ENCODE peak calls at places on chromosomes 7 and 10, in four cellular contexts. K, B, A and G are unnamed samples.

GRCh38 chr10:11236234-11236633 is 218.6 kb downstream of the CELF2 start:
- DNase-seq in K (no peak), B (no peak), A (no peak), G (no peak)

GRCh38 chr10:126227762-126228134 is 160.5 kb downstream of the ADAM12 start:
- DNase-seq in K (no peak), B (peak; percentile 62), A (no peak), G (no peak)

GRCh38 chr7:22223841-22224240 is 133.1 kb downstream of the RAPGEF5 start:
- DNase-seq in K (no peak), B (no peak), A (no peak), G (no peak)

GRCh38 chr10:28715757-28716156 is 38.4 kb downstream of the BAMBI start:
- DNase-seq in K (no peak), B (no peak), A (no peak), G (no peak)

GRCh38 chr10:50992356-50992866 is 81.9 kb upstream of the PRKG1 start:
- DNase-seq in K (no peak), B (no peak), A (no peak), G (no peak)

GRCh38 chr7:142519077-142519789 is 230.0 kb upstream of the PRSS1 start:
- DNase-seq in K (no peak), B (no peak), A (no peak), G (no peak)

GRCh38 chr10:14519785-14520184 is 189.1 kb upstream of the FRMD4A start:
- DNase-seq in K (no peak), B (no peak), A (no peak), G (no peak)

GRCh38 chr10:92830478-92831389 is 17.6 kb upstream of the EXOC6 start:
- DNase-seq in K (no peak), B (no peak), A (no peak), G (no peak)

GRCh38 chr10:34397324-34397723 is 417.8 kb downstream of the PARD3 start:
- DNase-seq in K (no peak), B (no peak), A (no peak), G (no peak)

GRCh38 chr7:42603496-42603895 is 308.4 kb downstream of the C7orf25 start:
- DNase-seq in K (no peak), B (no peak), A (no peak), G (no peak)

GRCh38 chr7:137302075-137302474 is 41.5 kb downstream of the PTN start:
- DNase-seq in K (no peak), B (no peak), A (no peak), G (no peak)

GRCh38 chr10:125213541-125214282 is 53.3 kb upstream of the CTBP2 start:
- DNase-seq in K (no peak), B (peak; percentile 11), A (no peak), G (no peak)

GRCh38 chr10:125212150-125212809 is 51.9 kb upstream of the CTBP2 start:
- DNase-seq in K (no peak), B (no peak), A (no peak), G (no peak)

GRCh38 chr10:125208854-125209545 is 48.6 kb upstream of the CTBP2 start:
- DNase-seq in K (no peak), B (no peak), A (no peak), G (no peak)

GRCh38 chr10:125206618-125207017 is 46.3 kb upstream of the CTBP2 start:
- DNase-seq in K (no peak), B (no peak), A (no peak), G (no peak)

GRCh38 chr10:125209591-125210373 is 49.4 kb upstream of the CTBP2 start:
- DNase-seq in K (no peak), B (peak; percentile 11), A (no peak), G (no peak)
- H3K27ac ChIP-seq in K (no peak overlapping the region), B (peak overlapping the region; percentile 19), A (no peak overlapping the region), G (no peak overlapping the region)

DNA sequence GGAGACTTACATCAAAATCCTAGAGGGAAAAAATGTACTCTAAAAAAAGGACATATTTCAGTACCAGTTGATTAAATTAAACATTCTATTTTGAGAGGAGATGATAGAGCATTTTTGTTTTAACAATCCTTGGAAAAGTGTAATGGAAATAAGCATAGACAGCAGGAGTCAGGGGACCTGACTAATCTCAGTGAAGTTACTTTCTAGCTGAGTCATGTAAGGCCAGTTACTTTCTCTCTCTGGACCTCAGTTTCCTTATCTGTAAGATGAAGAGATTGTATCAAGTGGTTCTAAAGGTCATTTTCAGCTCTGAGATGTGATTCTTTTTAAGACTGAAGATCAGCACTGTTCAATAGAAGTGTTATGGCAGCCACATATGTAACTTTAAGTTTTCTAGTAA is 44.1 kb downstream of the VTI1A start:
- DNase-seq in K (no peak), B (no peak), A (no peak), G (no peak)
- H3K27ac ChIP-seq in K (no peak overlapping the region), B (no peak overlapping the region), A (no peak overlapping the region), G (no peak overlapping the region)

GRCh38 chr7:134078991-134079390 is 48.1 kb upstream of the LRGUK start:
- DNase-seq in K (no peak), B (no peak), A (no peak), G (no peak)
- H3K27ac ChIP-seq in K (no peak overlapping the region), B (no peak overlapping the region), A (no peak overlapping the region), G (no peak overlapping the region)

GRCh38 chr7:24756545-24756988 is 697 bp downstream of the GSDME start:
- DNase-seq in K (no peak), B (no peak), A (no peak), G (peak; percentile 28)

GRCh38 chr7:24757799-24758275 is 573 bp upstream of the GSDME start:
- DNase-seq in K (no peak), B (peak; percentile 29), A (no peak), G (no peak)

GRCh38 chr7:24755541-24756416 is 1.5 kb downstream of the GSDME start:
- DNase-seq in K (no peak), B (no peak), A (no peak), G (no peak)

GRCh38 chr7:24755096-24755495 is 2.2 kb downstream of the GSDME start:
- DNase-seq in K (no peak), B (no peak), A (no peak), G (no peak)

DNA sequence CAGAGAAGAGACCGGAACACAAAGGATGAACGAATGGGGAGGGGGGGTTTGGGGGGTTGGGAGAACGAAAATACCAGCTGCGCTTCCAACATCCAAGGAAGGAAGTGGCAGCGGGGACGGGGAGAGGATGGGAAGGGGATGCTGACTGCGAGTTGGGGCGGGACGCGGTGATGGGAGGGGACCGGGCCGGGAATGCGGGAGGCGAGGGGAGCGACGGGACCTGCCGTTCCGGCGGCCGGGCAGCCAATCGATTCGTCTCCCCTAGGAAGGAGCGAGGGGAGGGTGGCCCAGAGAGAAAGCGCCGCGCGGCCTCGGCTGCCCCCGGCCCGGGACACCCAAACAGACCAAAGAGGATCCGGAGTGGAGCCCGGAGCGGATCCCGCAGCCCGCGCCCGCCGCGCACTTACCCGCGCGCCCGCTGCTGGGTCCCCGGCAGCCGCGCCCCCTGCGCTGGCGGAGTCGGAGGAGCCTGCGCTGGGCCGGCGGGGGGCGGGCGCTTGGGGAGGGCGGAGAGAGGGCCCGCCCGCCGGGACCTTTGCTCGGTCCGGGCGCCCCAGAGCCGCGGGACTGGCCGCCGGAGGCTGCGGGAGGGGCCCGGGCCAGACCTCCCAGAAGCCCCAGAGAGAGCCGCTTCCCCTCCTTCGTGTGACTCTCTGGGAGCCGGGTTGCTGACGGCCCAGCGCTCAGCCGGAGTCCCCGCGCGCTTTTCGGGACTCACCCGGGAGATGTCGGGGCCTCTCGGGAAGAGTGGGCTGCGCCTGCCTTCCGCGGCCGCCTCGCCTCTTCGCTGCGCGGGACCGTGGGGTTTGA is at the start of gene GSDME:
- DNase-seq in K (peak; percentile 34), B (peak; percentile 42), A (peak; percentile 68), G (no peak)
- H3K27ac ChIP-seq in K (peak within 1 kb of the TSS; percentile 75), B (peak within 1 kb of the TSS; percentile 86), A (peak within 1 kb of the TSS; percentile 86), G (peak within 1 kb of the TSS; percentile 87)

DNA sequence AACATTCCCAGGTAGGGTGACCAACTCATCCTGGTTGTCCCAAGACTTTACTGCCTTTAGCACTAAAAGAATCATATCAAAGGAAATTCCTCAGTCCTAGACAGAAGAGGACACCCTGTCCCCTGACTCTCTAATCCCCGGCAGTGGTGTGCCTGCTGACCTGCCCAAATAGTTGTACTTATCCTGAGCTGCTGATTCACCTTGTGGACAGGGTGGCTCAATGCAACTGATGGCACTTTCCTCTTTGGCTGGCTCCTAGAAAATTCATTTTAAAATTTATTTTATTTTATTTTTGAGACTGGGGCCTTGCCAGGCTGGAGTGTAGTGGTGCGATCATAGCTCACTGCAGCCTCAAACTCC is 111.7 kb downstream of the JCAD start:
- DNase-seq in K (no peak), B (no peak), A (no peak), G (peak; percentile 83)
- H3K27ac ChIP-seq in K (no peak overlapping the region), B (peak overlapping the region; percentile 68), A (peak overlapping the region; percentile 88), G (peak overlapping the region; percentile 96)